ENCODE peak calls at places on chromosomes 3 and 15, in eight cellular contexts. One of them, this sample, is unnamed.

GRCh38 chr3:130828931-130829574 is 64.8 kb upstream of the ATP2C1 start:
- DNase-seq in NCI-H2171 treated with DMSO at 0.1 percent for 48 hours: no peak
- DNase-seq in activated gamma-delta T cell treated with Interleukin-2 at 50 U/mL for 16 hours: no peak
- DNase-seq in RWPE1: no peak
- DNase-seq in KBM-7: no peak
- DNase-seq in psoas muscle: no peak
- DNase-seq in Calu3: no peak
- DNase-seq in ELR: no peak
- DNase-seq in this sample: no peak

GRCh38 chr3:111103807-111104206 is 32.2 kb downstream of the NECTIN3 start:
- DNase-seq in NCI-H2171 treated with DMSO at 0.1 percent for 48 hours: no peak
- DNase-seq in activated gamma-delta T cell treated with Interleukin-2 at 50 U/mL for 16 hours: no peak
- DNase-seq in RWPE1: no peak
- DNase-seq in KBM-7: no peak
- DNase-seq in psoas muscle: no peak
- DNase-seq in Calu3: no peak
- DNase-seq in ELR: peak; percentile 45
- DNase-seq in this sample: no peak

GRCh38 chr15:55827204-55827603 is 84.3 kb upstream of the PRTG start:
- DNase-seq in NCI-H2171 treated with DMSO at 0.1 percent for 48 hours: no peak
- DNase-seq in activated gamma-delta T cell treated with Interleukin-2 at 50 U/mL for 16 hours: no peak
- DNase-seq in RWPE1: no peak
- DNase-seq in KBM-7: no peak
- DNase-seq in psoas muscle: no peak
- DNase-seq in Calu3: no peak
- DNase-seq in ELR: peak; percentile 67
- DNase-seq in this sample: no peak

GRCh38 chr3:191958980-191959671 is 498.2 kb downstream of the PYDC2 start:
- DNase-seq in NCI-H2171 treated with DMSO at 0.1 percent for 48 hours: no peak
- DNase-seq in activated gamma-delta T cell treated with Interleukin-2 at 50 U/mL for 16 hours: no peak
- DNase-seq in RWPE1: no peak
- DNase-seq in KBM-7: no peak
- DNase-seq in psoas muscle: no peak
- DNase-seq in Calu3: no peak
- DNase-seq in ELR: no peak
- DNase-seq in this sample: no peak

GRCh38 chr3:98730338-98730737 is 32.8 kb upstream of the ST3GAL6 start:
- DNase-seq in NCI-H2171 treated with DMSO at 0.1 percent for 48 hours: no peak
- DNase-seq in activated gamma-delta T cell treated with Interleukin-2 at 50 U/mL for 16 hours: no peak
- DNase-seq in RWPE1: peak; percentile 36
- DNase-seq in KBM-7: peak; percentile 60
- DNase-seq in psoas muscle: no peak
- DNase-seq in Calu3: peak; percentile 43
- DNase-seq in ELR: peak; percentile 72
- DNase-seq in this sample: no peak

GRCh38 chr15:70974004-70974832 is 81.6 kb downstream of the LRRC49 start:
- DNase-seq in NCI-H2171 treated with DMSO at 0.1 percent for 48 hours: no peak
- DNase-seq in activated gamma-delta T cell treated with Interleukin-2 at 50 U/mL for 16 hours: no peak
- DNase-seq in RWPE1: peak; percentile 17
- DNase-seq in KBM-7: peak; percentile 49
- DNase-seq in psoas muscle: no peak
- DNase-seq in Calu3: peak; percentile 3
- DNase-seq in ELR: peak; percentile 69
- DNase-seq in this sample: no peak

GRCh38 chr3:195809291-195809785 is 2.4 kb downstream of the MUC4 start:
- DNase-seq in NCI-H2171 treated with DMSO at 0.1 percent for 48 hours: no peak
- DNase-seq in activated gamma-delta T cell treated with Interleukin-2 at 50 U/mL for 16 hours: no peak
- DNase-seq in RWPE1: no peak
- DNase-seq in KBM-7: no peak
- DNase-seq in psoas muscle: no peak
- DNase-seq in Calu3: no peak
- DNase-seq in ELR: no peak
- DNase-seq in this sample: peak; percentile 42

GRCh38 chr3:53154731-53155320 is 6.2 kb upstream of the PRKCD start:
- DNase-seq in NCI-H2171 treated with DMSO at 0.1 percent for 48 hours: no peak
- DNase-seq in activated gamma-delta T cell treated with Interleukin-2 at 50 U/mL for 16 hours: no peak
- DNase-seq in RWPE1: peak; percentile 35
- DNase-seq in KBM-7: no peak
- DNase-seq in psoas muscle: no peak
- DNase-seq in Calu3: peak; percentile 30
- DNase-seq in ELR: no peak
- DNase-seq in this sample: no peak

GRCh38 chr3:177585271-177585670 is 388.0 kb upstream of the TBL1XR1 start:
- DNase-seq in NCI-H2171 treated with DMSO at 0.1 percent for 48 hours: no peak
- DNase-seq in activated gamma-delta T cell treated with Interleukin-2 at 50 U/mL for 16 hours: no peak
- DNase-seq in RWPE1: no peak
- DNase-seq in KBM-7: no peak
- DNase-seq in psoas muscle: no peak
- DNase-seq in Calu3: no peak
- DNase-seq in ELR: no peak
- DNase-seq in this sample: no peak

GRCh38 chr15:64536244-64536836 is 76.0 kb downstream of the ZNF609 start:
- DNase-seq in NCI-H2171 treated with DMSO at 0.1 percent for 48 hours: no peak
- DNase-seq in activated gamma-delta T cell treated with Interleukin-2 at 50 U/mL for 16 hours: no peak
- DNase-seq in RWPE1: peak; percentile 92
- DNase-seq in KBM-7: peak; percentile 52
- DNase-seq in psoas muscle: no peak
- DNase-seq in Calu3: peak; percentile 19
- DNase-seq in ELR: peak; percentile 90
- DNase-seq in this sample: no peak

GRCh38 chr15:63380151-63380827 is 1.4 kb downstream of the CA12 start:
- DNase-seq in NCI-H2171 treated with DMSO at 0.1 percent for 48 hours: no peak
- DNase-seq in activated gamma-delta T cell treated with Interleukin-2 at 50 U/mL for 16 hours: no peak
- DNase-seq in RWPE1: no peak
- DNase-seq in KBM-7: no peak
- DNase-seq in psoas muscle: no peak
- DNase-seq in Calu3: no peak
- DNase-seq in ELR: no peak
- DNase-seq in this sample: no peak

GRCh38 chr15:100623301-100623700 is 20.9 kb downstream of the ASB7 start:
- DNase-seq in NCI-H2171 treated with DMSO at 0.1 percent for 48 hours: no peak
- DNase-seq in activated gamma-delta T cell treated with Interleukin-2 at 50 U/mL for 16 hours: no peak
- DNase-seq in RWPE1: no peak
- DNase-seq in KBM-7: no peak
- DNase-seq in psoas muscle: no peak
- DNase-seq in Calu3: no peak
- DNase-seq in ELR: peak; percentile 57
- DNase-seq in this sample: no peak

GRCh38 chr3:197615430-197615829 is 59.7 kb upstream of the BDH1 start:
- DNase-seq in NCI-H2171 treated with DMSO at 0.1 percent for 48 hours: no peak
- DNase-seq in activated gamma-delta T cell treated with Interleukin-2 at 50 U/mL for 16 hours: no peak
- DNase-seq in RWPE1: no peak
- DNase-seq in KBM-7: no peak
- DNase-seq in psoas muscle: no peak
- DNase-seq in Calu3: no peak
- DNase-seq in ELR: no peak
- DNase-seq in this sample: no peak

GRCh38 chr3:71478568-71478967 is 105.0 kb downstream of the FOXP1 start:
- DNase-seq in NCI-H2171 treated with DMSO at 0.1 percent for 48 hours: no peak
- DNase-seq in activated gamma-delta T cell treated with Interleukin-2 at 50 U/mL for 16 hours: no peak
- DNase-seq in RWPE1: no peak
- DNase-seq in KBM-7: no peak
- DNase-seq in psoas muscle: no peak
- DNase-seq in Calu3: no peak
- DNase-seq in ELR: peak; percentile 17
- DNase-seq in this sample: no peak

GRCh38 chr3:138898301-138898700 is 48.6 kb downstream of the FOXL2 start:
- DNase-seq in NCI-H2171 treated with DMSO at 0.1 percent for 48 hours: no peak
- DNase-seq in activated gamma-delta T cell treated with Interleukin-2 at 50 U/mL for 16 hours: no peak
- DNase-seq in RWPE1: no peak
- DNase-seq in KBM-7: no peak
- DNase-seq in psoas muscle: no peak
- DNase-seq in Calu3: no peak
- DNase-seq in ELR: no peak
- DNase-seq in this sample: no peak

GRCh38 chr15:33059184-33059583 is 135.3 kb downstream of the FMN1 start:
- DNase-seq in NCI-H2171 treated with DMSO at 0.1 percent for 48 hours: no peak
- DNase-seq in activated gamma-delta T cell treated with Interleukin-2 at 50 U/mL for 16 hours: no peak
- DNase-seq in RWPE1: no peak
- DNase-seq in KBM-7: no peak
- DNase-seq in psoas muscle: no peak
- DNase-seq in Calu3: no peak
- DNase-seq in ELR: no peak
- DNase-seq in this sample: no peak

GRCh38 chr3:38084969-38085942 is 46.2 kb downstream of the DLEC1 start:
- DNase-seq in NCI-H2171 treated with DMSO at 0.1 percent for 48 hours: no peak
- DNase-seq in activated gamma-delta T cell treated with Interleukin-2 at 50 U/mL for 16 hours: no peak
- DNase-seq in RWPE1: peak; percentile 20
- DNase-seq in KBM-7: no peak
- DNase-seq in psoas muscle: no peak
- DNase-seq in Calu3: peak; percentile 17
- DNase-seq in ELR: no peak
- DNase-seq in this sample: no peak

GRCh38 chr3:195064300-195064931 is 206.5 kb downstream of the XXYLT1 start:
- DNase-seq in NCI-H2171 treated with DMSO at 0.1 percent for 48 hours: no peak
- DNase-seq in activated gamma-delta T cell treated with Interleukin-2 at 50 U/mL for 16 hours: no peak
- DNase-seq in RWPE1: no peak
- DNase-seq in KBM-7: no peak
- DNase-seq in psoas muscle: peak; percentile 63
- DNase-seq in Calu3: no peak
- DNase-seq in ELR: no peak
- DNase-seq in this sample: no peak

GRCh38 chr15:81507831-81508230 is 133.8 kb upstream of the TMC3 start:
- DNase-seq in NCI-H2171 treated with DMSO at 0.1 percent for 48 hours: no peak
- DNase-seq in activated gamma-delta T cell treated with Interleukin-2 at 50 U/mL for 16 hours: no peak
- DNase-seq in RWPE1: no peak
- DNase-seq in KBM-7: no peak
- DNase-seq in psoas muscle: no peak
- DNase-seq in Calu3: no peak
- DNase-seq in ELR: no peak
- DNase-seq in this sample: no peak

GRCh38 chr15:72866866-72867616 is 83.5 kb upstream of the ADPGK start:
- DNase-seq in NCI-H2171 treated with DMSO at 0.1 percent for 48 hours: no peak
- DNase-seq in activated gamma-delta T cell treated with Interleukin-2 at 50 U/mL for 16 hours: no peak
- DNase-seq in RWPE1: no peak
- DNase-seq in KBM-7: no peak
- DNase-seq in psoas muscle: no peak
- DNase-seq in Calu3: no peak
- DNase-seq in ELR: no peak
- DNase-seq in this sample: no peak

GRCh38 chr3:98777801-98778220 is 14.7 kb downstream of the ST3GAL6 start:
- DNase-seq in NCI-H2171 treated with DMSO at 0.1 percent for 48 hours: no peak
- DNase-seq in activated gamma-delta T cell treated with Interleukin-2 at 50 U/mL for 16 hours: no peak
- DNase-seq in RWPE1: no peak
- DNase-seq in KBM-7: no peak
- DNase-seq in psoas muscle: no peak
- DNase-seq in Calu3: peak; percentile 11
- DNase-seq in ELR: peak; percentile 28
- DNase-seq in this sample: no peak

GRCh38 chr3:50254577-50255250 is 14.2 kb upstream of the SEMA3B start:
- DNase-seq in NCI-H2171 treated with DMSO at 0.1 percent for 48 hours: no peak
- DNase-seq in activated gamma-delta T cell treated with Interleukin-2 at 50 U/mL for 16 hours: no peak
- DNase-seq in RWPE1: peak; percentile 59
- DNase-seq in KBM-7: peak; percentile 45
- DNase-seq in psoas muscle: peak; percentile 83
- DNase-seq in Calu3: no peak
- DNase-seq in ELR: peak; percentile 78
- DNase-seq in this sample: no peak

GRCh38 chr3:11389570-11390268 is 117.5 kb downstream of the ATG7 start:
- DNase-seq in NCI-H2171 treated with DMSO at 0.1 percent for 48 hours: peak; percentile 64
- DNase-seq in activated gamma-delta T cell treated with Interleukin-2 at 50 U/mL for 16 hours: no peak
- DNase-seq in RWPE1: no peak
- DNase-seq in KBM-7: no peak
- DNase-seq in psoas muscle: no peak
- DNase-seq in Calu3: no peak
- DNase-seq in ELR: no peak
- DNase-seq in this sample: no peak

GRCh38 chr3:57942872-57943283 is 65.3 kb upstream of the FLNB start:
- DNase-seq in NCI-H2171 treated with DMSO at 0.1 percent for 48 hours: no peak
- DNase-seq in activated gamma-delta T cell treated with Interleukin-2 at 50 U/mL for 16 hours: no peak
- DNase-seq in RWPE1: no peak
- DNase-seq in KBM-7: no peak
- DNase-seq in psoas muscle: no peak
- DNase-seq in Calu3: no peak
- DNase-seq in ELR: no peak
- DNase-seq in this sample: no peak

GRCh38 chr15:33048255-33048654 is 146.3 kb downstream of the FMN1 start:
- DNase-seq in NCI-H2171 treated with DMSO at 0.1 percent for 48 hours: peak; percentile 1
- DNase-seq in activated gamma-delta T cell treated with Interleukin-2 at 50 U/mL for 16 hours: no peak
- DNase-seq in RWPE1: no peak
- DNase-seq in KBM-7: no peak
- DNase-seq in psoas muscle: no peak
- DNase-seq in Calu3: no peak
- DNase-seq in ELR: peak; percentile 42
- DNase-seq in this sample: no peak

GRCh38 chr3:63864008-63864871 is 573 bp downstream of the ATXN7 start:
- DNase-seq in NCI-H2171 treated with DMSO at 0.1 percent for 48 hours: no peak
- DNase-seq in activated gamma-delta T cell treated with Interleukin-2 at 50 U/mL for 16 hours: peak; percentile 38
- DNase-seq in RWPE1: peak; percentile 31
- DNase-seq in KBM-7: peak; percentile 69
- DNase-seq in psoas muscle: peak; percentile 70
- DNase-seq in Calu3: peak; percentile 41
- DNase-seq in ELR: peak; percentile 42
- DNase-seq in this sample: peak; percentile 72

GRCh38 chr3:50246517-50246954 is 10.5 kb downstream of the GNAI2 start:
- DNase-seq in NCI-H2171 treated with DMSO at 0.1 percent for 48 hours: no peak
- DNase-seq in activated gamma-delta T cell treated with Interleukin-2 at 50 U/mL for 16 hours: peak; percentile 70
- DNase-seq in RWPE1: peak; percentile 83
- DNase-seq in KBM-7: peak; percentile 87
- DNase-seq in psoas muscle: no peak
- DNase-seq in Calu3: no peak
- DNase-seq in ELR: peak; percentile 99
- DNase-seq in this sample: no peak

GRCh38 chr3:71466483-71466882 is 117.0 kb downstream of the FOXP1 start:
- DNase-seq in NCI-H2171 treated with DMSO at 0.1 percent for 48 hours: no peak
- DNase-seq in activated gamma-delta T cell treated with Interleukin-2 at 50 U/mL for 16 hours: no peak
- DNase-seq in RWPE1: peak; percentile 72
- DNase-seq in KBM-7: no peak
- DNase-seq in psoas muscle: no peak
- DNase-seq in Calu3: no peak
- DNase-seq in ELR: no peak
- DNase-seq in this sample: no peak

GRCh38 chr3:48364840-48365239 is 7.2 kb upstream of the FBXW12 start:
- DNase-seq in NCI-H2171 treated with DMSO at 0.1 percent for 48 hours: no peak
- DNase-seq in activated gamma-delta T cell treated with Interleukin-2 at 50 U/mL for 16 hours: no peak
- DNase-seq in RWPE1: no peak
- DNase-seq in KBM-7: no peak
- DNase-seq in psoas muscle: no peak
- DNase-seq in Calu3: no peak
- DNase-seq in ELR: no peak
- DNase-seq in this sample: no peak

GRCh38 chr15:31317033-31317979 is 9.3 kb upstream of the KLF13 start:
- DNase-seq in NCI-H2171 treated with DMSO at 0.1 percent for 48 hours: peak; percentile 33
- DNase-seq in activated gamma-delta T cell treated with Interleukin-2 at 50 U/mL for 16 hours: no peak
- DNase-seq in RWPE1: no peak
- DNase-seq in KBM-7: no peak
- DNase-seq in psoas muscle: no peak
- DNase-seq in Calu3: no peak
- DNase-seq in ELR: no peak
- DNase-seq in this sample: peak; percentile 13

GRCh38 chr15:66772967-66773873 is 71.2 kb downstream of the SMAD6 start:
- DNase-seq in NCI-H2171 treated with DMSO at 0.1 percent for 48 hours: no peak
- DNase-seq in activated gamma-delta T cell treated with Interleukin-2 at 50 U/mL for 16 hours: no peak
- DNase-seq in RWPE1: no peak
- DNase-seq in KBM-7: peak; percentile 35
- DNase-seq in psoas muscle: peak; percentile 61
- DNase-seq in Calu3: no peak
- DNase-seq in ELR: no peak
- DNase-seq in this sample: no peak

GRCh38 chr15:27124287-27124830 is 153.4 kb downstream of the GABRG3 start:
- DNase-seq in NCI-H2171 treated with DMSO at 0.1 percent for 48 hours: no peak
- DNase-seq in activated gamma-delta T cell treated with Interleukin-2 at 50 U/mL for 16 hours: no peak
- DNase-seq in RWPE1: no peak
- DNase-seq in KBM-7: no peak
- DNase-seq in psoas muscle: no peak
- DNase-seq in Calu3: no peak
- DNase-seq in ELR: no peak
- DNase-seq in this sample: no peak

GRCh38 chr15:98648654-98649537 is 557 bp downstream of the IGF1R start:
- DNase-seq in NCI-H2171 treated with DMSO at 0.1 percent for 48 hours: peak; percentile 16
- DNase-seq in activated gamma-delta T cell treated with Interleukin-2 at 50 U/mL for 16 hours: peak; percentile 20
- DNase-seq in RWPE1: no peak
- DNase-seq in KBM-7: peak; percentile 59
- DNase-seq in psoas muscle: peak; percentile 76
- DNase-seq in Calu3: peak; percentile 57
- DNase-seq in ELR: peak; percentile 55
- DNase-seq in this sample: peak; percentile 68

GRCh38 chr3:103048371-103048722 is 613.5 kb downstream of the ZPLD1 start:
- DNase-seq in NCI-H2171 treated with DMSO at 0.1 percent for 48 hours: no peak
- DNase-seq in activated gamma-delta T cell treated with Interleukin-2 at 50 U/mL for 16 hours: no peak
- DNase-seq in RWPE1: no peak
- DNase-seq in KBM-7: no peak
- DNase-seq in psoas muscle: no peak
- DNase-seq in Calu3: no peak
- DNase-seq in ELR: peak; percentile 77
- DNase-seq in this sample: no peak

This sample was measured in Peyer's patch.